ENCODE peak calls at places on chromosomes 5 and 9, in five cellular contexts. G is AG04450; P is activated CD8-positive, alpha-beta memory T cell treated with anti-CD3 and anti-CD28 coated beads for 48 hours; U is cardiac muscle cell; F is posterior vena cava. R is an unnamed sample.

GRCh38 chr9:136341042-136341655 is 13.8 kb downstream of the GPSM1 start:
- DNase-seq in G (no peak), P (no peak), U (no peak), F (no peak), R (no peak)

GRCh38 chr9:85228111-85228855 is 513.5 kb downstream of the AGTPBP1 start:
- DNase-seq in G (no peak), P (no peak), U (no peak), F (no peak), R (no peak)

GRCh38 chr5:81234299-81234698 is 1.2 kb downstream of the CKMT2 start:
- DNase-seq in G (no peak), P (no peak), U (no peak), F (no peak), R (no peak)

GRCh38 chr5:1315709-1316587 is 21.1 kb upstream of the TERT start:
- DNase-seq in G (no peak), P (no peak), U (no peak), F (peak), R (no peak)

GRCh38 chr5:134526483-134527155 is 1.1 kb downstream of the JADE2 start:
- DNase-seq in G (no peak), P (peak), U (peak), F (peak), R (no peak)

GRCh38 chr5:61624553-61624952 is 292.5 kb downstream of the ZSWIM6 start:
- DNase-seq in G (no peak), P (no peak), U (no peak), F (no peak), R (no peak)

GRCh38 chr5:44388504-44389409 is 463 bp downstream of the FGF10 start:
- DNase-seq in G (no peak), P (no peak), U (peak), F (no peak), R (peak)

GRCh38 chr9:4143951-4144717 is 155.7 kb downstream of the GLIS3 start:
- DNase-seq in G (no peak), P (no peak), U (no peak), F (no peak), R (no peak)

GRCh38 chr9:34986541-34987047 is 3.0 kb upstream of the DNAJB5 start:
- DNase-seq in G (no peak), P (no peak), U (no peak), F (no peak), R (no peak)

GRCh38 chr9:136300016-136300415 is 3.9 kb downstream of the CCDC187 start:
- DNase-seq in G (no peak), P (no peak), U (no peak), F (no peak), R (no peak)

GRCh38 chr9:84140535-84141101 is 160.0 kb downstream of the RMI1 start:
- DNase-seq in G (no peak), P (no peak), U (peak), F (no peak), R (peak)

GRCh38 chr9:124518116-124518515 is 10.9 kb upstream of the NR5A1 start:
- DNase-seq in G (no peak), P (no peak), U (no peak), F (peak), R (no peak)

GRCh38 chr9:75147638-75148037 is 59.3 kb downstream of the OSTF1 start:
- DNase-seq in G (no peak), P (no peak), U (no peak), F (no peak), R (no peak)